ENCODE peak calls at places on chromosomes 1 and 21, in nine cellular contexts. M, Z, X, H, S, T, N, W and U are unnamed samples.
A peak's percentile ranks its signal among the peaks of the same experiment; 100 is the strongest.

GRCh38 chr1:229430761-229431269 is 3.1 kb downstream of the ACTA1 start:
- DNase-seq in N (peak; percentile 46), M (peak; percentile 90), S (peak; percentile 30), T (no peak), X (peak; percentile 59), H (no peak), W (peak; percentile 37), Z (no peak), U (peak; percentile 72)

GRCh38 chr1:230189276-230190183 is 122.5 kb downstream of the GALNT2 start:
- DNase-seq in Z (no peak), X (no peak), W (no peak), T (no peak), S (no peak), N (no peak), M (no peak), H (no peak), U (no peak)

GRCh38 chr1:167090289-167090942 is at the start of gene GPA33:
- DNase-seq in N (no peak), X (peak; percentile 85), T (no peak), W (no peak), M (no peak), H (no peak), S (no peak), Z (no peak), U (no peak)

GRCh38 chr1:8629241-8630091 is 188.0 kb downstream of the RERE start:
- DNase-seq in X (no peak), T (no peak), W (peak; percentile 76), H (no peak), M (peak; percentile 66), Z (peak; percentile 82), N (no peak), S (no peak), U (no peak)

GRCh38 chr1:234604726-234605492 is 5.1 kb downstream of the IRF2BP2 start:
- DNase-seq in S (no peak), N (no peak), X (no peak), W (peak; percentile 83), Z (no peak), T (no peak), H (no peak), M (no peak), U (no peak)

GRCh38 chr1:68331117-68331865 is 99.0 kb upstream of the WLS start:
- DNase-seq in H (no peak), N (no peak), Z (no peak), S (peak; percentile 67), T (no peak), M (no peak), X (no peak), W (peak; percentile 97), U (no peak)

GRCh38 chr1:186330758-186331157 is 44.3 kb downstream of the TPR start:
- DNase-seq in X (no peak), M (no peak), N (no peak), H (no peak), T (no peak), S (peak; percentile 6), W (no peak), Z (no peak), U (no peak)

GRCh38 chr1:213507472-213508223 is 456.6 kb downstream of the RPS6KC1 start:
- DNase-seq in S (no peak), W (no peak), N (no peak), M (no peak), X (no peak), H (no peak), Z (no peak), T (no peak), U (no peak)

GRCh38 chr1:81702903-81703302 is 97.8 kb upstream of the ADGRL2 start:
- DNase-seq in M (peak; percentile 46), S (peak; percentile 95), T (no peak), H (no peak), N (no peak), W (peak; percentile 95), Z (no peak), X (no peak), U (no peak)

GRCh38 chr1:155591770-155592169 is 18.2 kb upstream of the MSTO1 start:
- DNase-seq in Z (no peak), X (no peak), T (no peak), S (peak; percentile 40), H (no peak), W (peak; percentile 68), M (no peak), N (no peak), U (no peak)

GRCh38 chr1:92479587-92479986 is 7.1 kb downstream of the GFI1 start:
- DNase-seq in T (no peak), M (no peak), X (no peak), H (no peak), Z (no peak), N (no peak), S (no peak), W (no peak), U (no peak)

GRCh38 chr1:43805340-43805739 is 98.0 kb downstream of the ST3GAL3 start:
- DNase-seq in W (no peak), Z (no peak), X (no peak), N (no peak), M (no peak), S (no peak), H (no peak), T (no peak), U (no peak)

GRCh38 chr21:9763306-9763705 is 758.1 kb upstream of the TPTE start:
- DNase-seq in M (no peak), N (no peak), S (no peak), T (no peak), W (no peak), X (no peak), Z (no peak), H (no peak), U (no peak)

GRCh38 chr21:9758141-9758540 is 763.2 kb upstream of the TPTE start:
- DNase-seq in S (no peak), H (no peak), Z (no peak), M (no peak), T (no peak), W (no peak), X (no peak), N (no peak), U (no peak)

GRCh38 chr21:9759972-9760371 is 761.4 kb upstream of the TPTE start:
- DNase-seq in T (no peak), Z (no peak), S (no peak), M (no peak), X (no peak), W (no peak), H (no peak), N (no peak), U (no peak)

GRCh38 chr21:9758888-9759287 is 762.5 kb upstream of the TPTE start:
- DNase-seq in M (no peak), N (no peak), Z (no peak), S (no peak), W (no peak), H (no peak), T (no peak), X (no peak), U (no peak)

GRCh38 chr21:9760398-9761074 is 760.8 kb upstream of the TPTE start:
- DNase-seq in H (no peak), T (no peak), S (no peak), X (no peak), W (no peak), M (no peak), Z (no peak), N (no peak), U (no peak)
- H3K36me3 ChIP-seq in H (no peaks in the 10 kb centered on the region), T (peaks cover 2% of the 10 kb centered on the region), S (no peaks in the 10 kb centered on the region), X (no peaks in the 10 kb centered on the region), W (no peaks in the 10 kb centered on the region), M (no peaks in the 10 kb centered on the region), Z (no peaks in the 10 kb centered on the region), N (no peaks in the 10 kb centered on the region), U (no peaks in the 10 kb centered on the region)

GRCh38 chr21:42038826-42039425 is 28.8 kb upstream of the ZBTB21 start:
- DNase-seq in Z (peak; percentile 21), N (no peak), H (no peak), S (no peak), M (no peak), W (peak; percentile 87), X (no peak), T (no peak), U (peak; percentile 35)

GRCh38 chr21:42038393-42038792 is 28.2 kb upstream of the ZBTB21 start:
- DNase-seq in S (no peak), X (peak; percentile 28), Z (peak; percentile 47), T (no peak), H (no peak), M (no peak), W (no peak), N (no peak), U (no peak)

GRCh38 chr21:42036313-42036712 is 26.2 kb upstream of the ZBTB21 start:
- DNase-seq in Z (no peak), N (no peak), X (no peak), T (no peak), H (no peak), S (no peak), M (no peak), W (no peak), U (no peak)

GRCh38 chr21:42039470-42039901 is 29.3 kb upstream of the ZBTB21 start:
- DNase-seq in N (peak; percentile 77), W (peak; percentile 85), S (peak; percentile 12), H (no peak), T (peak; percentile 40), X (no peak), M (peak; percentile 66), Z (peak; percentile 43), U (no peak)

DNA sequence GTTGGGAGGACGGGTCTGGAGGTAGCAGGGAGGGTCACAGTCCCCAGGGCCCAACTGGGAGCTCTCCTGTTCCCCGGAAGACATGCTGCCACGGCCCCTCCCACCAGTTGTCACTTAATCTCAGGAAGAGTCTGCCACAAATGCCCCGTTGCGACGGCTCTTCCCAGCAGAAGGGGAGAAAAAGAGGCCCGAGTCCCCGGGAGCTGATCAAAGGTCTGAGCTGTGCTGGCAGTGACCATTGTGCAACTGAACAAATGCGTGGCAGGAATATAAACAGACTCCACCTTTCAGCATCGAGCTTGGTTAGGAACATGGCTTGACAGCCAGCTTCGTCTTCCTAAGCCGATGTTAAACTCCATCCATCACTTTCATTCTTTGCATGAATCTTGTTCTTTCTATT is 27.8 kb upstream of the ZBTB21 start:
- DNase-seq in S (no peak), W (no peak), M (no peak), T (no peak), N (peak; percentile 84), H (no peak), Z (peak; percentile 58), X (peak; percentile 66), U (no peak)
- H3K27ac ChIP-seq in S (no peak overlapping the region), W (no peak overlapping the region), M (no peak overlapping the region), T (no peak overlapping the region), N (peak overlapping the region; percentile 70), H (no peak overlapping the region), Z (no peak overlapping the region), X (peak overlapping the region; percentile 56), U (peak overlapping the region; percentile 93)

DNA sequence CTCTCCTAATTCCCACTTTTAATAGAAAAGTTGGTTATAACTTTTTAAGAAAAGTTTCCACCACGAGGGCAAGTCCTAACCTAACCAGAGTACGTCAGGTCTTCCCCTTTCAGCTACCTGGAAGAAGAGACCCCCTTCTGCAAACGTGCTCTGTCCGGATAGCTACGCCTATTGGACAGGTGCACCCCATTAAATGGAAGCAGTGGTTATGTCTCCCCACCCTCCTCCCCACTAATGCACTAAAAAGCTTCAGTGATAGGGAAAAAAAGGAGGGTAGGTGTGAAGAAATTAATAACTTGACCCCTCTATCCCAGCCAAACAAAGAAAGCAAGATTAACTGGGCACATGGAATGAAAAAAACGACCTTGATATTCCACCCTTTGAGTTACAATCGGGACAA is 7.7 kb downstream of the GLUL start:
- DNase-seq in M (no peak), T (no peak), H (no peak), N (no peak), W (no peak), X (no peak), S (no peak), Z (no peak), U (no peak)
- H3K36me3 ChIP-seq in M (peaks cover 67% of the 10 kb centered on the region), T (no peaks in the 10 kb centered on the region), H (peaks cover 72% of the 10 kb centered on the region), N (peaks cover 41% of the 10 kb centered on the region), W (peaks cover 52% of the 10 kb centered on the region), X (peaks cover 66% of the 10 kb centered on the region), S (peaks cover 63% of the 10 kb centered on the region), Z (peaks cover 80% of the 10 kb centered on the region), U (peaks cover 54% of the 10 kb centered on the region)

GRCh38 chr21:17527240-17527639 is 14.4 kb downstream of the CXADR start:
- DNase-seq in T (no peak), H (no peak), X (no peak), Z (no peak), W (peak; percentile 41), M (peak; percentile 35), N (no peak), S (peak; percentile 64), U (no peak)
- H3K27ac ChIP-seq in T (no peak overlapping the region), H (no peak overlapping the region), X (no peak overlapping the region), Z (no peak overlapping the region), W (no peak overlapping the region), M (no peak overlapping the region), N (no peak overlapping the region), S (peak overlapping the region; percentile 84), U (no peak overlapping the region)